ENCODE peak calls at places on chromosomes 1 and 21, in eight cellular contexts. One of them, this sample, is unnamed.

GRCh38 chr1:205228052-205228451 is 306 bp downstream of the TMCC2 start:
- DNase-seq in AG08396: no peak
- DNase-seq in A549: no peak
- DNase-seq in GM20000: no peak
- DNase-seq in activated T-cell treated with anti-CD3 and anti-CD28 coated beads, Interleukin-2, amount 50 U/mL, for 72 hours: no peak
- DNase-seq in cerebellar nuclear complex: no peak
- DNase-seq in NCI-H1105 treated with DMSO at 0.1 percent for 48 hours: peak; percentile 20
- DNase-seq in NCI-H748 treated with DMSO at 0.1 percent for 48 hours: no peak
- DNase-seq in this sample: no peak

GRCh38 chr1:115725600-115725999 is 42.9 kb downstream of the CASQ2 start:
- DNase-seq in NCI-H748 treated with DMSO at 0.1 percent for 48 hours: no peak
- DNase-seq in activated T-cell treated with anti-CD3 and anti-CD28 coated beads, Interleukin-2, amount 50 U/mL, for 72 hours: no peak
- DNase-seq in A549: no peak
- DNase-seq in AG08396: no peak
- DNase-seq in NCI-H1105 treated with DMSO at 0.1 percent for 48 hours: no peak
- DNase-seq in GM20000: no peak
- DNase-seq in cerebellar nuclear complex: no peak
- DNase-seq in this sample: no peak

GRCh38 chr1:119688810-119689209 is 22.9 kb upstream of the PHGDH start:
- DNase-seq in AG08396: no peak
- DNase-seq in activated T-cell treated with anti-CD3 and anti-CD28 coated beads, Interleukin-2, amount 50 U/mL, for 72 hours: no peak
- DNase-seq in NCI-H748 treated with DMSO at 0.1 percent for 48 hours: no peak
- DNase-seq in GM20000: no peak
- DNase-seq in A549: no peak
- DNase-seq in NCI-H1105 treated with DMSO at 0.1 percent for 48 hours: no peak
- DNase-seq in cerebellar nuclear complex: no peak
- DNase-seq in this sample: no peak

GRCh38 chr1:165928075-165928731 is 100.8 kb downstream of the UCK2 start:
- DNase-seq in NCI-H1105 treated with DMSO at 0.1 percent for 48 hours: peak; percentile 62
- DNase-seq in AG08396: peak; percentile 69
- DNase-seq in activated T-cell treated with anti-CD3 and anti-CD28 coated beads, Interleukin-2, amount 50 U/mL, for 72 hours: peak; percentile 67
- DNase-seq in NCI-H748 treated with DMSO at 0.1 percent for 48 hours: peak; percentile 31
- DNase-seq in cerebellar nuclear complex: peak; percentile 2
- DNase-seq in GM20000: peak; percentile 72
- DNase-seq in A549: peak; percentile 60
- DNase-seq in this sample: peak; percentile 53

GRCh38 chr1:56360021-56360420 is 219.3 kb downstream of the PLPP3 start:
- DNase-seq in GM20000: no peak
- DNase-seq in A549: no peak
- DNase-seq in NCI-H748 treated with DMSO at 0.1 percent for 48 hours: no peak
- DNase-seq in AG08396: peak; percentile 22
- DNase-seq in activated T-cell treated with anti-CD3 and anti-CD28 coated beads, Interleukin-2, amount 50 U/mL, for 72 hours: no peak
- DNase-seq in cerebellar nuclear complex: no peak
- DNase-seq in NCI-H1105 treated with DMSO at 0.1 percent for 48 hours: no peak
- DNase-seq in this sample: no peak

GRCh38 chr1:2611621-2612437 is 21.0 kb downstream of the MMEL1 start:
- DNase-seq in NCI-H748 treated with DMSO at 0.1 percent for 48 hours: no peak
- DNase-seq in GM20000: no peak
- DNase-seq in A549: no peak
- DNase-seq in NCI-H1105 treated with DMSO at 0.1 percent for 48 hours: no peak
- DNase-seq in activated T-cell treated with anti-CD3 and anti-CD28 coated beads, Interleukin-2, amount 50 U/mL, for 72 hours: no peak
- DNase-seq in AG08396: no peak
- DNase-seq in cerebellar nuclear complex: no peak
- DNase-seq in this sample: no peak

GRCh38 chr1:209585672-209586071 is 2.2 kb downstream of the CAMK1G start:
- DNase-seq in NCI-H748 treated with DMSO at 0.1 percent for 48 hours: peak; percentile 36
- DNase-seq in NCI-H1105 treated with DMSO at 0.1 percent for 48 hours: peak; percentile 71
- DNase-seq in activated T-cell treated with anti-CD3 and anti-CD28 coated beads, Interleukin-2, amount 50 U/mL, for 72 hours: no peak
- DNase-seq in cerebellar nuclear complex: peak; percentile 5
- DNase-seq in GM20000: no peak
- DNase-seq in A549: no peak
- DNase-seq in AG08396: peak; percentile 69
- DNase-seq in this sample: no peak

GRCh38 chr1:150479927-150480352 is 7.3 kb upstream of the TARS2 start:
- DNase-seq in activated T-cell treated with anti-CD3 and anti-CD28 coated beads, Interleukin-2, amount 50 U/mL, for 72 hours: no peak
- DNase-seq in NCI-H1105 treated with DMSO at 0.1 percent for 48 hours: no peak
- DNase-seq in AG08396: no peak
- DNase-seq in A549: no peak
- DNase-seq in NCI-H748 treated with DMSO at 0.1 percent for 48 hours: no peak
- DNase-seq in GM20000: no peak
- DNase-seq in cerebellar nuclear complex: no peak
- DNase-seq in this sample: no peak

GRCh38 chr1:205709059-205709398 is 28.7 kb upstream of the SLC45A3 start:
- DNase-seq in cerebellar nuclear complex: no peak
- DNase-seq in A549: no peak
- DNase-seq in NCI-H1105 treated with DMSO at 0.1 percent for 48 hours: no peak
- DNase-seq in activated T-cell treated with anti-CD3 and anti-CD28 coated beads, Interleukin-2, amount 50 U/mL, for 72 hours: no peak
- DNase-seq in NCI-H748 treated with DMSO at 0.1 percent for 48 hours: no peak
- DNase-seq in AG08396: peak; percentile 70
- DNase-seq in GM20000: no peak
- DNase-seq in this sample: no peak

GRCh38 chr1:76095800-76096199 is 21.3 kb downstream of the ST6GALNAC3 start:
- DNase-seq in NCI-H1105 treated with DMSO at 0.1 percent for 48 hours: peak; percentile 15
- DNase-seq in activated T-cell treated with anti-CD3 and anti-CD28 coated beads, Interleukin-2, amount 50 U/mL, for 72 hours: no peak
- DNase-seq in NCI-H748 treated with DMSO at 0.1 percent for 48 hours: no peak
- DNase-seq in AG08396: no peak
- DNase-seq in cerebellar nuclear complex: no peak
- DNase-seq in GM20000: no peak
- DNase-seq in A549: no peak
- DNase-seq in this sample: no peak

GRCh38 chr1:48931571-48932251 is 155.0 kb upstream of the BEND5 start:
- DNase-seq in GM20000: no peak
- DNase-seq in NCI-H748 treated with DMSO at 0.1 percent for 48 hours: no peak
- DNase-seq in activated T-cell treated with anti-CD3 and anti-CD28 coated beads, Interleukin-2, amount 50 U/mL, for 72 hours: no peak
- DNase-seq in cerebellar nuclear complex: no peak
- DNase-seq in NCI-H1105 treated with DMSO at 0.1 percent for 48 hours: no peak
- DNase-seq in A549: peak; percentile 77
- DNase-seq in AG08396: no peak
- DNase-seq in this sample: no peak

GRCh38 chr1:3514404-3514803 is 59.9 kb downstream of the ARHGEF16 start:
- DNase-seq in NCI-H748 treated with DMSO at 0.1 percent for 48 hours: no peak
- DNase-seq in activated T-cell treated with anti-CD3 and anti-CD28 coated beads, Interleukin-2, amount 50 U/mL, for 72 hours: no peak
- DNase-seq in NCI-H1105 treated with DMSO at 0.1 percent for 48 hours: no peak
- DNase-seq in A549: no peak
- DNase-seq in AG08396: no peak
- DNase-seq in GM20000: no peak
- DNase-seq in cerebellar nuclear complex: no peak
- DNase-seq in this sample: no peak

GRCh38 chr21:39077816-39078215 is 105.4 kb downstream of the PSMG1 start:
- DNase-seq in NCI-H1105 treated with DMSO at 0.1 percent for 48 hours: no peak
- DNase-seq in cerebellar nuclear complex: no peak
- DNase-seq in A549: no peak
- DNase-seq in GM20000: no peak
- DNase-seq in activated T-cell treated with anti-CD3 and anti-CD28 coated beads, Interleukin-2, amount 50 U/mL, for 72 hours: no peak
- DNase-seq in AG08396: no peak
- DNase-seq in NCI-H748 treated with DMSO at 0.1 percent for 48 hours: no peak
- DNase-seq in this sample: no peak

GRCh38 chr1:118947790-118948189 is 40.4 kb downstream of the TBX15 start:
- DNase-seq in activated T-cell treated with anti-CD3 and anti-CD28 coated beads, Interleukin-2, amount 50 U/mL, for 72 hours: no peak
- DNase-seq in NCI-H748 treated with DMSO at 0.1 percent for 48 hours: no peak
- DNase-seq in A549: no peak
- DNase-seq in AG08396: peak; percentile 31
- DNase-seq in NCI-H1105 treated with DMSO at 0.1 percent for 48 hours: no peak
- DNase-seq in GM20000: no peak
- DNase-seq in cerebellar nuclear complex: no peak
- DNase-seq in this sample: no peak

GRCh38 chr1:68231627-68232303 is 558 bp downstream of the WLS start:
- DNase-seq in AG08396: peak; percentile 84
- DNase-seq in cerebellar nuclear complex: no peak
- DNase-seq in GM20000: no peak
- DNase-seq in NCI-H748 treated with DMSO at 0.1 percent for 48 hours: peak; percentile 46
- DNase-seq in A549: peak; percentile 17
- DNase-seq in NCI-H1105 treated with DMSO at 0.1 percent for 48 hours: peak; percentile 74
- DNase-seq in activated T-cell treated with anti-CD3 and anti-CD28 coated beads, Interleukin-2, amount 50 U/mL, for 72 hours: no peak
- DNase-seq in this sample: no peak

This sample was measured in GM12864.